ENCODE peak calls at places on chromosomes 5 and 9, in nine cellular contexts. N, Y, A, F, Q, S, M, T and C are unnamed samples.

GRCh38 chr9:118929317-118929716 is 439.9 kb downstream of the BRINP1 start:
- DNase-seq in Q (peak; percentile 1), Y (no peak), A (no peak), M (no peak), S (no peak), F (no peak), T (no peak), N (no peak), C (peak; percentile 41)

GRCh38 chr9:94655739-94656138 is 16.4 kb upstream of the FBP1 start:
- DNase-seq in A (no peak), Y (no peak), Q (no peak), F (no peak), N (no peak), S (no peak), T (no peak), M (no peak), C (no peak)

GRCh38 chr5:88787856-88788255 is 95.1 kb downstream of the MEF2C start:
- DNase-seq in S (no peak), T (no peak), F (no peak), Q (no peak), M (no peak), Y (no peak), A (no peak), N (no peak), C (no peak)

GRCh38 chr5:54658014-54658413 is 140.5 kb downstream of the SNX18 start:
- DNase-seq in Y (no peak), S (peak; percentile 54), F (peak; percentile 41), N (no peak), A (no peak), M (no peak), Q (peak; percentile 96), T (no peak), C (peak; percentile 67)

GRCh38 chr5:116557669-116558271 is 16.9 kb downstream of the SEMA6A start:
- DNase-seq in A (no peak), T (no peak), F (no peak), Y (no peak), Q (peak; percentile 8), M (no peak), S (no peak), N (no peak), C (no peak)

GRCh38 chr5:59039003-59039295 is 456.1 kb downstream of the RAB3C start:
- DNase-seq in M (no peak), F (no peak), N (no peak), T (no peak), S (no peak), Y (no peak), A (no peak), Q (no peak), C (no peak)

GRCh38 chr5:2200261-2200965 is 317.7 kb upstream of the IRX4 start:
- DNase-seq in S (no peak), T (no peak), F (no peak), Q (no peak), M (no peak), Y (no peak), A (no peak), N (no peak), C (no peak)

GRCh38 chr5:171479776-171480125 is 60.3 kb downstream of the FGF18 start:
- DNase-seq in A (no peak), Q (no peak), M (no peak), N (no peak), Y (no peak), T (no peak), S (no peak), F (no peak), C (no peak)

DNA sequence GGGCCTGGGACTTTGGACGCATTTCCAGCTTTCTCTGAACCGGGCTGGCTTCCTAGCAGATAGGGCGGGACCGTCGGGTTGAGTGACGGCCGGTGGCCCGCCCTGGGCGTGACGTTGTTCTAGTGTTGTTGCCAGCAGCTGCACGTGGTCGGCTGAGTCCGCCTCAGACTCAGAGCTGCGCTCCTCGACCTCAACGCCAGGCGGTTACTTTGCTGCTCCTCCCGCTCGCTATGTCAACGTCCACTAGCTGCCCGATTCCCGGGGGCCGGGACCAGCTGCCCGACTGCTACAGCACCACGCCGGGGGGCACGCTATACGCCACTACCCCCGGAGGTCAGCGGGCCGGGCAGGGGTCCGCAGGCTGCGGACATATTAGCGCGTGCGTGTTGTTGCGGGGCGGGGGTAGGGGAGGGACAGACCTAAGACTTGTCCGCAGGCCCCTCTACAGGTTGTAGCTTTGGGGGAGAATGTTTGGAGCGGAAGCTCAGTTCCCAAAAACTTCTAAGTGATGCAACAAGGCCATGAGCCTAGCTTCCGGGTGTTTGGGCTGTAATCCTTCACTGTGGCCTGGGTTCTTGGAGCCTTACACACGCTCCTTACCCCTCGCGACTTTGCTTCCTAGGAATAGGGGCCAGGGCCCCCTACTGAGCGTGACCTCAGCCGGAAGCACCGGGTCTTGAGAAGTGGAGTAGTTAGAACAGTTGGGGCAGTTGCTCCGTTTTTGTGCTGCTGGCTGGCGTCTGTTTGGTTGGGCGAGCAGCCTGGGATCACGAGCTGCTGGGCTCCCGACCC is at the start of gene EIF4EBP3:
- DNase-seq in A (peak; percentile 88), F (peak; percentile 97), M (peak; percentile 99), Q (peak; percentile 95), S (peak; percentile 99), Y (peak; percentile 95), N (peak; percentile 94), T (peak; percentile 61), C (peak; percentile 65)
- TF ChIP-seq POLR2A in A (peak; percentile 72), F (peak; percentile 47), M (peak; percentile 95), Q (peak; percentile 79), S (peak; percentile 74), Y (peak; percentile 83), N (peak; percentile 69), T (no peak), C (no peak)

GRCh38 chr5:16539169-16539666 is 73.6 kb upstream of the ZNF622 start:
- DNase-seq in M (peak; percentile 74), F (peak; percentile 88), N (peak; percentile 71), T (no peak), Y (no peak), A (no peak), Q (peak; percentile 80), S (no peak), C (peak; percentile 78)
- TF ChIP-seq POLR2A in M (no peak), F (no peak), N (no peak), T (no peak), Y (no peak), A (no peak), Q (no peak), S (no peak), C (no peak)

DNA sequence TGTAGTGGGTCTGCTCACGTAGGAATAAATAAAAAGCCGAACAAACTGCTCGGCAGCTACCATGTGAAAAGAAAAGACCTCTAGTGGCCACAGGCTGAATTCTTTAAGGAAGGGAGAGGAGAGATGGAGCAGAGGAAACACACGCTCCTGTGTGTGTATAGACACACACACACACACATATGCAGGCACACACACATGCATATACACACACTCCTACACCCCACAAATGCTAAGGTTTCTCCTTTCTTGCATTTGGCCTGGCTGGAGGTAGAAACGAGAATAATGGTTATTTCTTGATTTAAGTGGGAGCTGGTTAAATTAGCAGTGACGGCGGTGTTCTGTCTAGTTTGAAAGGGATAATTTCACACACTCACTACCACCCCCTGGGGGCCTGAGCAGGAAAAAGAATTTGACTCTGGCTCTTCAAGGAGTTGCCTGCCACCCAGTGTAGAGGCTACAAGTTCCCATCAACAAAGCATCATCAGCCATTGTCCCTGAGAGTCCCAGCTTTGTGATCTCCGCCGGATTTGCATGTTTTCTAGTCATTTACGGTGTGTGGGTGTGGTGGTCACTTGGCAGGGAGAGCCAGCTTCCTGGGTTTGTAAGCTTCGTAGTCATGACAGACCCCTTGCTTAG is at the start of gene INSYN2B:
- DNase-seq in T (peak; percentile 56), A (peak; percentile 22), S (peak; percentile 87), Y (peak; percentile 89), Q (peak; percentile 87), M (peak; percentile 52), F (peak; percentile 61), N (peak; percentile 16), C (peak; percentile 58)
- TF ChIP-seq POLR2A in T (no peak), A (no peak), S (no peak), Y (no peak), Q (peak; percentile 55), M (no peak), F (no peak), N (no peak), C (no peak)

GRCh38 chr9:77175152-77175551 is 2.2 kb upstream of the VPS13A start:
- DNase-seq in S (no peak), N (no peak), Q (no peak), A (no peak), F (no peak), Y (no peak), M (no peak), T (no peak), C (no peak)

GRCh38 chr9:77176686-77177142 is 620 bp upstream of the VPS13A start:
- DNase-seq in T (no peak), M (no peak), Y (no peak), S (no peak), N (no peak), A (no peak), Q (no peak), F (no peak), C (no peak)

GRCh38 chr9:77177894-77178794 is 810 bp downstream of the VPS13A start:
- DNase-seq in M (peak; percentile 39), S (peak; percentile 58), N (no peak), Q (peak; percentile 31), F (no peak), Y (peak; percentile 69), T (no peak), A (peak; percentile 39), C (peak; percentile 48)

GRCh38 chr9:77176106-77176505 is 1.2 kb upstream of the VPS13A start:
- DNase-seq in Y (no peak), F (no peak), T (no peak), M (no peak), N (no peak), A (no peak), S (no peak), Q (no peak), C (no peak)

GRCh38 chr9:77177143-77177893 is at the start of gene VPS13A:
- DNase-seq in Q (peak; percentile 91), M (peak; percentile 94), Y (peak; percentile 99), F (peak; percentile 87), S (peak; percentile 95), N (peak; percentile 73), A (peak; percentile 82), T (peak; percentile 88), C (peak; percentile 97)
- TF ChIP-seq POLR2A in Q (no peak), M (peak; percentile 76), Y (peak; percentile 68), F (no peak), S (peak; percentile 59), N (peak; percentile 39), A (peak; percentile 59), T (peak; percentile 71), C (peak; percentile 80)

GRCh38 chr9:87157366-87158031 is 210.2 kb upstream of the GAS1 start:
- DNase-seq in Y (no peak), T (no peak), Q (no peak), M (no peak), S (no peak), N (no peak), F (no peak), A (no peak), C (no peak)

GRCh38 chr9:87160148-87161107 is 213.1 kb upstream of the GAS1 start:
- DNase-seq in F (no peak), Y (no peak), Q (no peak), A (no peak), S (no peak), T (no peak), M (no peak), N (no peak), C (no peak)

GRCh38 chr9:87158779-87159178 is 211.5 kb upstream of the GAS1 start:
- DNase-seq in M (no peak), Q (no peak), Y (no peak), A (no peak), F (no peak), S (no peak), N (no peak), T (no peak), C (no peak)

GRCh38 chr9:87152206-87152605 is 204.9 kb upstream of the GAS1 start:
- DNase-seq in A (no peak), T (no peak), S (no peak), Q (no peak), N (no peak), F (no peak), Y (no peak), M (no peak), C (no peak)

GRCh38 chr9:87156247-87156646 is 208.9 kb upstream of the GAS1 start:
- DNase-seq in A (no peak), N (no peak), T (no peak), F (no peak), M (no peak), S (no peak), Q (no peak), Y (no peak), C (no peak)
- TF ChIP-seq POLR2A in A (no peak), N (no peak), T (no peak), F (no peak), M (no peak), S (no peak), Q (no peak), Y (no peak), C (no peak)